ENCODE peak calls at places on chromosomes 11 and 22, in nine cellular contexts. D, J, H, B, N, A, V, Q and K are unnamed samples.
A peak's percentile ranks its signal among the peaks of the same experiment; 100 is the strongest.

GRCh38 chr11:60208146-60208895 is 25.4 kb upstream of the MS4A6A start:
- DNase-seq in D (no peak), J (no peak), H (no peak), B (no peak), N (no peak), A (no peak), V (no peak), Q (no peak), K (no peak)

GRCh38 chr11:69475866-69476714 is 5.4 kb upstream of the LINC01488 start:
- DNase-seq in D (no peak), J (no peak), H (no peak), B (no peak), N (no peak), A (no peak), V (peak; percentile 67), Q (no peak), K (no peak)

GRCh38 chr11:69702239-69702668 is 1.6 kb downstream of the FGF19 start:
- DNase-seq in D (no peak), J (no peak), H (no peak), B (no peak), N (no peak), A (no peak), V (peak; percentile 73), Q (peak; percentile 69), K (no peak)

GRCh38 chr11:66268953-66269906 is 791 bp downstream of the RAB1B start:
- DNase-seq in D (peak; percentile 45), J (peak; percentile 34), H (peak; percentile 58), B (no peak), N (peak; percentile 61), A (no peak), V (peak; percentile 70), Q (peak; percentile 58), K (peak; percentile 59)

GRCh38 chr11:17531071-17531817 is 13.0 kb downstream of the USH1C start:
- DNase-seq in D (no peak), J (peak; percentile 44), H (no peak), B (no peak), N (no peak), A (no peak), V (no peak), Q (no peak), K (no peak)

GRCh38 chr11:72298931-72299330 is 55.0 kb upstream of the PHOX2A start:
- DNase-seq in D (no peak), J (no peak), H (no peak), B (no peak), N (no peak), A (no peak), V (no peak), Q (no peak), K (no peak)

GRCh38 chr11:65932558-65932919 is 12.7 kb upstream of the TSGA10IP start:
- DNase-seq in D (peak; percentile 47), J (no peak), H (no peak), B (no peak), N (peak; percentile 63), A (no peak), V (peak; percentile 60), Q (no peak), K (peak; percentile 35)

GRCh38 chr11:68039526-68040086 is 781 bp downstream of the TCIRG1 start:
- DNase-seq in D (no peak), J (no peak), H (peak; percentile 51), B (no peak), N (peak; percentile 52), A (no peak), V (peak; percentile 53), Q (peak; percentile 63), K (no peak)

GRCh38 chr11:68057807-68058206 is 19.0 kb downstream of the TCIRG1 start:
- DNase-seq in D (no peak), J (no peak), H (no peak), B (no peak), N (no peak), A (no peak), V (no peak), Q (no peak), K (no peak)

GRCh38 chr11:120601566-120601965 is 90.0 kb downstream of the GRIK4 start:
- DNase-seq in D (no peak), J (no peak), H (no peak), B (no peak), N (no peak), A (no peak), V (no peak), Q (no peak), K (no peak)

GRCh38 chr22:20128902-20129746 is 2.5 kb upstream of the ZDHHC8 start:
- DNase-seq in D (peak; percentile 46), J (peak; percentile 33), H (no peak), B (no peak), N (peak; percentile 94), A (no peak), V (peak; percentile 76), Q (peak; percentile 49), K (peak; percentile 54)

GRCh38 chr22:39244496-39245129 is at the start of gene PDGFB:
- DNase-seq in D (peak; percentile 60), J (peak; percentile 65), H (no peak), B (no peak), N (peak; percentile 47), A (no peak), V (no peak), Q (no peak), K (peak; percentile 59)

GRCh38 chr11:134228625-134229024 is 4.2 kb downstream of the VPS26B start:
- DNase-seq in D (no peak), J (no peak), H (no peak), B (peak; percentile 83), N (no peak), A (no peak), V (no peak), Q (no peak), K (no peak)

GRCh38 chr11:75259711-75260110 is 19.1 kb downstream of the TPBGL start:
- DNase-seq in D (no peak), J (peak; percentile 16), H (no peak), B (no peak), N (no peak), A (no peak), V (no peak), Q (no peak), K (no peak)

GRCh38 chr11:10899542-10899830 is 41.6 kb upstream of the ZBED5 start:
- DNase-seq in D (no peak), J (no peak), H (peak; percentile 40), B (no peak), N (peak; percentile 89), A (no peak), V (no peak), Q (no peak), K (peak; percentile 86)

GRCh38 chr11:81658722-81659121 is 1074.9 kb downstream of the FAM181B start:
- DNase-seq in D (peak; percentile 13), J (no peak), H (peak; percentile 10), B (no peak), N (no peak), A (no peak), V (no peak), Q (peak; percentile 20), K (peak; percentile 59)

DNA sequence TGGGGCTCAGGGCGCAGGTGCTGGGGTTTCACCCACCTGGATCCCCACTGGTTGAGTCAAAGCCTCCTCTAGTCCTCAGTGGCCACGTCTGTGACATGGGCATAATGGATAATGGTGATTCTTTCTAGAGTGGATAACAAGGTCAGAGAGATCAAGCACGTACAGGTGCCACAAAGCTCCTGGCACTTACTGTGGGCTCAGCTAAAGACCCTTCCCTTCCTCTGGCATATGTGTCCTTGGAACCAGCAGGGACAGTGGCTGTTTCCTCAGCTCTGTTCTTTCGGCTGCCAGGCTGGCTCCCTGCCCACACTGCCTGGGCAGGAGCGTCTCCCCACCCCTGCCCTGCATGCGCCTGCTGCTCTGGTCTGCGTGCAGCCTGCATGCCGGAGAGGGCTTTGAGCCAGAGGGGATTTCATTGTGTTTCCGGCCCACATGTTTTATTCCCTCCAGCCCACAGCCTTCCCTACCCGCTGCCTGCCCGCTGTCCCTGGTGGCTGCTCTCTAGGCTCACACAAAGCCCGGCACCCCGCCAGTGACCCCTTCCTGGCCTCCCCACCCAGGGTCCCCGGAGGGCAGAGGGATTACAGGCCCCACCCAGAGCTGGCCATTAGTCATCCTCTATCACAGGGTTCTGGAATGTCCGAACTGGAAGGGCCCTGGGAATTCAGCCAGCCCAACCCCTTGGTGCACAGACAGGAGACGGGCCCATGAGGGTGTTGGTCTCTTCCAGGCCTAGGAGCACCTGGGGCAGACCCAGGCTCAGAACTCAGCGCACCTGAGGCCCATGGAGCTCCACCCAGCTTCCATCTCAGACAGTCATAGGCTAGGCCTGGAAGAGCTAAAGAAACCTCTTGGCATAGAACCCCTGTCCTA is 55.3 kb upstream of the GCAT start:
- DNase-seq in D (peak; percentile 94), J (peak; percentile 90), H (peak; percentile 94), B (no peak), N (no peak), A (peak; percentile 92), V (no peak), Q (peak; percentile 73), K (no peak)
- H3K4me3 ChIP-seq in D (peak overlapping the region; percentile 19), J (no peak overlapping the region), H (peak overlapping the region; percentile 1), B (no peak overlapping the region), N (no peak overlapping the region), A (peak overlapping the region; percentile 94), V (no peak overlapping the region), Q (no peak overlapping the region), K (no peak overlapping the region)

GRCh38 chr11:114886644-114887259 is 208.4 kb downstream of the NXPE2 start:
- DNase-seq in D (no peak), J (no peak), H (no peak), B (no peak), N (no peak), A (no peak), V (no peak), Q (no peak), K (no peak)
- TF ChIP-seq MAX in D (no peak), J (no peak), H (no peak), B (no peak), N (no peak), A (no peak), V (no peak), Q (no peak), K (no peak)

DNA sequence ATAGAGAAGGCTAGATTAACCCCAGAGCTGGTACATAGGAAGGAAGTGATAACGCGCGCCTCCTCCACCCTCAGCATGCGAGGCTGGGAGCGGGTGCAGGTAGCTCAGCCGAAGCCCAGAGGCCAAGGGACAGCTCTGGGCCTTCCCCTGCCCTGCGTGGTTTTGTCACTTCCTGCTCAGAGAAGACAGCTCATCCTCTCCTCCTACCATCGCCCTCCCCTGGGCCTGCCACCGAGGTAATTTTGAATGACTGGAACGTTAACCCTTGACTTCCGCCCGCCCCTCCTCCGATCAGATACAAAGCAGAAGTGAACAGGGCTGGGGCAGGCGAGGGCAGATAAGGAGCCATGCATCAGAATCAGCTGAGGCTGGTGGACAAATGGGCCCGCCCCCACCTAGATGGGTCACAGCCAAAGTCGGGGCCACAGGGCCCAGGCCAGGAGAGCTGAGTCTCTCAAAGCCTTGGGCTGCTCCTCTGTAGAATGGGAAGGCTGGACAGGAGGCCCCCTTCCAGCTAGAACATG is 1.6 kb downstream of the RAC2 start:
- DNase-seq in D (no peak), J (peak; percentile 51), H (peak; percentile 60), B (peak; percentile 92), N (peak; percentile 89), A (no peak), V (no peak), Q (no peak), K (peak; percentile 98)
- H3K4me3 ChIP-seq in D (no peak overlapping the region), J (no peak overlapping the region), H (no peak overlapping the region), B (peak overlapping the region; percentile 91), N (peak overlapping the region; percentile 76), A (peak overlapping the region; percentile 71), V (no peak overlapping the region), Q (no peak overlapping the region), K (peak overlapping the region; percentile 85)

DNA sequence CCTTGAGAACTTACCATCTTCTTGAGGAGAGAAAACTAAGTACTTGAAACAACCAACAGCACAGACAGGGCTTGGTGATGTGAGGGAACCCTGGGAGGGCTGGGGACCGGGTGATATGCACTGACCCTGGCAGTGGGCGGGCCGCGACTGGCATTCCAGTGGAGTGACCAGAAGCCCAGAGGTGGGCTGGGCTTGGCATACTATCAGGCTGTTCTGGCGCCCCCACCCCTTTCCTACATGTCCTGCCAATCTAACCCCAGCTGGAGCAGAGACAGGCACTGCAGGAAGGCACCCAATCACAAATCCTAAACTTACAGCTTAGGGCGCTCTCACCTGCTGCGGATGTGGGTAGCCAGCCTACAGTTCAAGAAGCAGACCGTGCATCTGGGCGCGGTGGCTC is 54.0 kb upstream of the GCAT start:
- DNase-seq in D (peak; percentile 60), J (no peak), H (no peak), B (no peak), N (no peak), A (no peak), V (no peak), Q (no peak), K (no peak)
- TF ChIP-seq MAX in D (no peak), J (no peak), H (no peak), B (no peak), N (no peak), A (no peak), V (no peak), Q (no peak), K (no peak)